ENCODE peak calls at places on chromosomes 6 and 20, in six cellular contexts. One of them, this sample, is unnamed.

GRCh38 chr6:119340766-119341487 is 8.6 kb downstream of the MAN1A1 start:
- DNase-seq in HCT116: no peak
- DNase-seq in PC-3: no peak
- DNase-seq in Peyer's patch: no peak
- DNase-seq in brain microvascular endothelial cell: no peak
- DNase-seq in CD4-positive, CD25-positive, alpha-beta regulatory T cell: no peak
- DNase-seq in this sample: no peak

GRCh38 chr6:48714286-48715049 is 603.5 kb upstream of the PTCHD4 start:
- DNase-seq in brain microvascular endothelial cell: no peak
- DNase-seq in PC-3: no peak
- DNase-seq in CD4-positive, CD25-positive, alpha-beta regulatory T cell: no peak
- DNase-seq in Peyer's patch: no peak
- DNase-seq in HCT116: no peak
- DNase-seq in this sample: no peak

GRCh38 chr6:34531580-34532201 is 24.4 kb downstream of the SPDEF start:
- DNase-seq in PC-3: no peak
- DNase-seq in HCT116: peak; percentile 19
- DNase-seq in CD4-positive, CD25-positive, alpha-beta regulatory T cell: peak; percentile 18
- DNase-seq in brain microvascular endothelial cell: peak; percentile 82
- DNase-seq in Peyer's patch: peak; percentile 47
- DNase-seq in this sample: no peak

GRCh38 chr6:134398453-134398852 is 80.5 kb upstream of the SGK1 start:
- DNase-seq in PC-3: peak; percentile 54
- DNase-seq in brain microvascular endothelial cell: no peak
- DNase-seq in HCT116: no peak
- DNase-seq in Peyer's patch: peak; percentile 21
- DNase-seq in CD4-positive, CD25-positive, alpha-beta regulatory T cell: no peak
- DNase-seq in this sample: no peak

GRCh38 chr20:21099653-21100589 is 6.2 kb downstream of the LINC00237 start:
- DNase-seq in brain microvascular endothelial cell: no peak
- DNase-seq in Peyer's patch: peak; percentile 51
- DNase-seq in PC-3: no peak
- DNase-seq in CD4-positive, CD25-positive, alpha-beta regulatory T cell: peak; percentile 39
- DNase-seq in HCT116: no peak
- DNase-seq in this sample: no peak

GRCh38 chr6:154806804-154807203 is 73.6 kb downstream of the SCAF8 start:
- DNase-seq in PC-3: no peak
- DNase-seq in Peyer's patch: no peak
- DNase-seq in HCT116: no peak
- DNase-seq in brain microvascular endothelial cell: no peak
- DNase-seq in CD4-positive, CD25-positive, alpha-beta regulatory T cell: no peak
- DNase-seq in this sample: no peak

GRCh38 chr6:11609324-11610071 is 71.9 kb downstream of the TMEM170B start:
- DNase-seq in brain microvascular endothelial cell: peak; percentile 95
- DNase-seq in CD4-positive, CD25-positive, alpha-beta regulatory T cell: no peak
- DNase-seq in Peyer's patch: no peak
- DNase-seq in HCT116: no peak
- DNase-seq in PC-3: peak; percentile 82
- DNase-seq in this sample: peak; percentile 77

GRCh38 chr6:131960371-131961133 is 9.4 kb upstream of the CCN2 start:
- DNase-seq in Peyer's patch: no peak
- DNase-seq in HCT116: no peak
- DNase-seq in brain microvascular endothelial cell: no peak
- DNase-seq in PC-3: peak; percentile 18
- DNase-seq in CD4-positive, CD25-positive, alpha-beta regulatory T cell: no peak
- DNase-seq in this sample: no peak

GRCh38 chr20:11807070-11807741 is 110.5 kb upstream of the BTBD3 start:
- DNase-seq in PC-3: peak; percentile 92
- DNase-seq in brain microvascular endothelial cell: peak; percentile 85
- DNase-seq in CD4-positive, CD25-positive, alpha-beta regulatory T cell: no peak
- DNase-seq in HCT116: no peak
- DNase-seq in Peyer's patch: no peak
- DNase-seq in this sample: peak; percentile 64

GRCh38 chr20:15900443-15900842 is 672.8 kb downstream of the KIF16B start:
- DNase-seq in PC-3: peak; percentile 83
- DNase-seq in Peyer's patch: no peak
- DNase-seq in HCT116: no peak
- DNase-seq in brain microvascular endothelial cell: peak; percentile 40
- DNase-seq in CD4-positive, CD25-positive, alpha-beta regulatory T cell: no peak
- DNase-seq in this sample: no peak

GRCh38 chr20:58135441-58136170 is 92.8 kb downstream of the ANKRD60 start:
- DNase-seq in brain microvascular endothelial cell: no peak
- DNase-seq in CD4-positive, CD25-positive, alpha-beta regulatory T cell: no peak
- DNase-seq in HCT116: no peak
- DNase-seq in PC-3: peak; percentile 87
- DNase-seq in Peyer's patch: no peak
- DNase-seq in this sample: peak; percentile 86

GRCh38 chr6:111113731-111114438 is 26.6 kb downstream of the SLC16A10 start:
- DNase-seq in Peyer's patch: no peak
- DNase-seq in brain microvascular endothelial cell: peak; percentile 81
- DNase-seq in HCT116: no peak
- DNase-seq in CD4-positive, CD25-positive, alpha-beta regulatory T cell: peak; percentile 37
- DNase-seq in PC-3: no peak
- DNase-seq in this sample: no peak

GRCh38 chr20:21522479-21523397 is 8.9 kb upstream of the NKX2-2 start:
- DNase-seq in PC-3: peak; percentile 44
- DNase-seq in CD4-positive, CD25-positive, alpha-beta regulatory T cell: no peak
- DNase-seq in brain microvascular endothelial cell: no peak
- DNase-seq in HCT116: no peak
- DNase-seq in Peyer's patch: no peak
- DNase-seq in this sample: no peak

GRCh38 chr6:33967966-33968724 is 164.3 kb upstream of the MLN start:
- DNase-seq in Peyer's patch: no peak
- DNase-seq in brain microvascular endothelial cell: no peak
- DNase-seq in HCT116: peak; percentile 13
- DNase-seq in PC-3: peak; percentile 37
- DNase-seq in CD4-positive, CD25-positive, alpha-beta regulatory T cell: no peak
- DNase-seq in this sample: no peak

GRCh38 chr20:37522258-37523011 is 1.4 kb downstream of the NNAT start:
- DNase-seq in brain microvascular endothelial cell: no peak
- DNase-seq in Peyer's patch: no peak
- DNase-seq in PC-3: no peak
- DNase-seq in HCT116: no peak
- DNase-seq in CD4-positive, CD25-positive, alpha-beta regulatory T cell: no peak
- DNase-seq in this sample: no peak

GRCh38 chr6:111646942-111647341 is 41.3 kb upstream of the TRAF3IP2 start:
- DNase-seq in Peyer's patch: no peak
- DNase-seq in CD4-positive, CD25-positive, alpha-beta regulatory T cell: no peak
- DNase-seq in HCT116: no peak
- DNase-seq in brain microvascular endothelial cell: no peak
- DNase-seq in PC-3: no peak
- DNase-seq in this sample: no peak

GRCh38 chr6:34147906-34148701 is 2.2 kb upstream of the GRM4 start:
- DNase-seq in HCT116: no peak
- DNase-seq in CD4-positive, CD25-positive, alpha-beta regulatory T cell: no peak
- DNase-seq in PC-3: no peak
- DNase-seq in brain microvascular endothelial cell: no peak
- DNase-seq in Peyer's patch: no peak
- DNase-seq in this sample: no peak

GRCh38 chr6:87825865-87826264 is 123.8 kb upstream of the AKIRIN2 start:
- DNase-seq in PC-3: no peak
- DNase-seq in Peyer's patch: no peak
- DNase-seq in brain microvascular endothelial cell: no peak
- DNase-seq in CD4-positive, CD25-positive, alpha-beta regulatory T cell: peak; percentile 22
- DNase-seq in HCT116: no peak
- DNase-seq in this sample: no peak

GRCh38 chr6:162184465-162184864 is 543.1 kb downstream of the PRKN start:
- DNase-seq in Peyer's patch: no peak
- DNase-seq in CD4-positive, CD25-positive, alpha-beta regulatory T cell: no peak
- DNase-seq in HCT116: no peak
- DNase-seq in brain microvascular endothelial cell: peak; percentile 89
- DNase-seq in PC-3: no peak
- DNase-seq in this sample: no peak

GRCh38 chr6:33168202-33168601 is 24.1 kb downstream of the COL11A2 start:
- DNase-seq in HCT116: no peak
- DNase-seq in CD4-positive, CD25-positive, alpha-beta regulatory T cell: no peak
- DNase-seq in brain microvascular endothelial cell: no peak
- DNase-seq in PC-3: no peak
- DNase-seq in Peyer's patch: no peak
- DNase-seq in this sample: no peak

DNA sequence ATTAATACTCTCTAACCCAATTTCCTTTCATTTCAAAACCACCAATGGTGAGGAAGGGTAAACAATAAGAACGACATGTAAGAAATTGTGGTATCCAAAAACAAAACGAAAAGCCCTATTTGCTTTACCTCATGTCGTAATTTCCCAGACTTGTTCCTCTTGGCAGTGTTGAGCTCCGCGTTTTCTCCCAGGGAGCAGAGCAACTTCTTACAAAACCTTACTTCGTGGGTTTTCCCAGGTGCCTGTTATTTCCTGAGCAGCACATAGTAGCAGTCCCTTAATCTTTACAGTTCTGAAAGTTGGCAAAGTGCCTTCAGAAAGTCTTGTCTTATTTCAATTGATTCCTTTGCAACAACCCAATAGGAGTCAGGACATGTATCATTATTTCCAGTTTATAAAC is 207.9 kb upstream of the MARCKS start:
- DNase-seq in HCT116: no peak
- DNase-seq in brain microvascular endothelial cell: no peak
- DNase-seq in Peyer's patch: no peak
- DNase-seq in PC-3: no peak
- DNase-seq in CD4-positive, CD25-positive, alpha-beta regulatory T cell: no peak
- DNase-seq in this sample: no peak
- H3K4me3 ChIP-seq in HCT116: no peak overlapping the region
- H3K4me3 ChIP-seq in brain microvascular endothelial cell: no peak overlapping the region
- H3K4me3 ChIP-seq in Peyer's patch: no peak overlapping the region
- H3K4me3 ChIP-seq in PC-3: no peak overlapping the region
- H3K4me3 ChIP-seq in CD4-positive, CD25-positive, alpha-beta regulatory T cell: no peak overlapping the region
- H3K4me3 ChIP-seq in this sample: no peak overlapping the region

DNA sequence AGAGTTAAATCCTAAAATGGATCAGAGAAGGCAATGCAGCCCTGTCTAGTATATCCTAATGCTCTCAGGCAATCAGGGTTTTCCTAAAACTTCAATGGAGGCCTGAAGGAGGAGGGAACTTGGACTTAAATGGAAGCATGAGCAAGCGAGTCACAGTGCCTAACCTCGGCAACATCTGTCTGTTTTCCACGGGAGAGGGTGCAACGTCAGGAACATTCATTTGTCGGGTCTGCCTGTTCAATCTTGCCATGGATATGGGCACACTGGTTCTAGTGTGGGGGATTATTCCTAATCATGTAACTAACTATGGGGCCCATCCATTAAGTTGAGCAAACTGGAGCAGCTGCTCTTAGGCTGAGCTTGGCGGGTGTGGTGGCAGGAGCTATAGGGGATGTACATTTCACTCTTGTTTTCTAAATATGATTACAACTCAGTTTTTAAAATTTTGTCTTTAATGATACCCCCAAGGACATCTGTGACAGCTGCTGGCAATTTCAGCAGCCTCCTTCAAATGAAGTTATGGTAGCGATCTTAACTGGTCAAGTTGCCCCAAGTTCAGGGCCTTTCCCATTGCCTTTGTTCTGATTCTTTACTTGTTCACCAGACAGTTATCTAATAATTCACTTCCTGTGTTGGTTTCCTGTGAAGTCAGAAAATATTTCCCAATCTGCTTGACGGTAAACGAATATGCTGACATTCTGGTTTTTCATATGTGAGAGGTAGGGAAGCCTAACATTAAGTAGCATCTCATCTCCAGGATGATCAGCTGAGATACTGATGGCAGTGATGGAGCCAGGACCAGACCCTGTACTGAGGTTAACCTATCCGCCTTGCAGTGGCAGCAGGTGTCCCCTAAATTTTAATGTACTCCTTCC is 21.6 kb downstream of the DSE start:
- DNase-seq in PC-3: peak; percentile 33
- DNase-seq in Peyer's patch: no peak
- DNase-seq in CD4-positive, CD25-positive, alpha-beta regulatory T cell: no peak
- DNase-seq in HCT116: no peak
- DNase-seq in brain microvascular endothelial cell: peak; percentile 45
- DNase-seq in this sample: no peak
- H3K4me3 ChIP-seq in PC-3: no peak overlapping the region
- H3K4me3 ChIP-seq in Peyer's patch: no peak overlapping the region
- H3K4me3 ChIP-seq in CD4-positive, CD25-positive, alpha-beta regulatory T cell: peak overlapping the region; percentile 28
- H3K4me3 ChIP-seq in HCT116: no peak overlapping the region
- H3K4me3 ChIP-seq in brain microvascular endothelial cell: no peak overlapping the region
- H3K4me3 ChIP-seq in this sample: no peak overlapping the region

DNA sequence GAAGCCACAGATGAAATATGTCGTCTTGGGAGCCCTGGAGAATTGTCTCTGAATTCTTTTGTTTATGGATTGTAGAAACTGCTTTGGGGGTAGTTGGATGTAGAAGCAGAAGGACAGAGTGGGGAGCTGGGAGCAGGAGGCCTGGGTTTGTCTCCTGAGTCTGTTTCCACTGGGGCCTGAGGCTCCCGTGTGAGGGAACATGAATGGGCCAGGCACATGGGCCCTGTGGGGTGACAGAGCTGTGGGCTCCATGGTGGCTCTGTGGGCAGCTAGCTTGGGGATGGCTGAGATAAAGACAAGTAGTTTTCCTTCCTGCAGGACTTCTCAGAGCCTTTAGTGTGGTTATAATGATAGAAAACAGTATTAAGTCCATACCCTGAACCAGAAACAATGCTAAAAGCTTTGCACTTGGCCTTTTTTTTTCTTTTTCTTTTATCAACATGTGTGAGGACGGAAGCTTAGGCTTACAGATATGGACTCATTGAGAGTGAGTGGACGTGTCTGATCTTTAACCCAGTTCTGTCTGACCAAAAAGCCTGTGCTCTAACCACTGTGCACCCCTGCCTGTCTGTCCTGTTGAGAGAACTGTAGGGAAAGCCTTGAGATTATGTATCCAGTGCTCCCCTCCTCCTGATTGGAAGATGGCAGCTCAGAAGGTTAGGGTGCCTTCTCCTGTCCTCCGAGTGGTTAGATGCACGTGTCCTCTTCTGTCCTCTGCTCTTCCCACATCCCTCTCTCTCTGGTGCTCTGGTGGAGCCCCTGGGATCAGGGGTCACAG is 98.3 kb downstream of the CDH26 start:
- DNase-seq in brain microvascular endothelial cell: no peak
- DNase-seq in CD4-positive, CD25-positive, alpha-beta regulatory T cell: no peak
- DNase-seq in HCT116: no peak
- DNase-seq in Peyer's patch: no peak
- DNase-seq in PC-3: no peak
- DNase-seq in this sample: no peak
- H3K4me3 ChIP-seq in brain microvascular endothelial cell: no peak overlapping the region
- H3K4me3 ChIP-seq in CD4-positive, CD25-positive, alpha-beta regulatory T cell: peak overlapping the region; percentile 85
- H3K4me3 ChIP-seq in HCT116: no peak overlapping the region
- H3K4me3 ChIP-seq in Peyer's patch: no peak overlapping the region
- H3K4me3 ChIP-seq in PC-3: no peak overlapping the region
- H3K4me3 ChIP-seq in this sample: no peak overlapping the region

GRCh38 chr6:3075522-3076113 is 7.3 kb downstream of the RIPK1 start:
- DNase-seq in HCT116: no peak
- DNase-seq in brain microvascular endothelial cell: no peak
- DNase-seq in PC-3: peak; percentile 12
- DNase-seq in Peyer's patch: no peak
- DNase-seq in CD4-positive, CD25-positive, alpha-beta regulatory T cell: no peak
- DNase-seq in this sample: no peak
- H3K4me3 ChIP-seq in HCT116: no peak overlapping the region
- H3K4me3 ChIP-seq in brain microvascular endothelial cell: no peak overlapping the region
- H3K4me3 ChIP-seq in PC-3: no peak overlapping the region
- H3K4me3 ChIP-seq in Peyer's patch: no peak overlapping the region
- H3K4me3 ChIP-seq in CD4-positive, CD25-positive, alpha-beta regulatory T cell: peak overlapping the region; percentile 60
- H3K4me3 ChIP-seq in this sample: no peak overlapping the region

GRCh38 chr6:1596088-1596852 is 13.4 kb upstream of the FOXC1 start:
- DNase-seq in CD4-positive, CD25-positive, alpha-beta regulatory T cell: peak; percentile 65
- DNase-seq in brain microvascular endothelial cell: no peak
- DNase-seq in Peyer's patch: peak; percentile 48
- DNase-seq in HCT116: no peak
- DNase-seq in PC-3: peak; percentile 66
- DNase-seq in this sample: peak; percentile 61
- H3K4me3 ChIP-seq in CD4-positive, CD25-positive, alpha-beta regulatory T cell: no peak overlapping the region
- H3K4me3 ChIP-seq in brain microvascular endothelial cell: no peak overlapping the region
- H3K4me3 ChIP-seq in Peyer's patch: no peak overlapping the region
- H3K4me3 ChIP-seq in HCT116: no peak overlapping the region
- H3K4me3 ChIP-seq in PC-3: peak overlapping the region; percentile 34
- H3K4me3 ChIP-seq in this sample: no peak overlapping the region

GRCh38 chr6:43909474-43910148 is 139.6 kb downstream of the VEGFA start:
- DNase-seq in HCT116: no peak
- DNase-seq in PC-3: no peak
- DNase-seq in brain microvascular endothelial cell: no peak
- DNase-seq in Peyer's patch: no peak
- DNase-seq in CD4-positive, CD25-positive, alpha-beta regulatory T cell: no peak
- DNase-seq in this sample: no peak
- H3K4me3 ChIP-seq in HCT116: no peak overlapping the region
- H3K4me3 ChIP-seq in PC-3: no peak overlapping the region
- H3K4me3 ChIP-seq in brain microvascular endothelial cell: no peak overlapping the region
- H3K4me3 ChIP-seq in Peyer's patch: no peak overlapping the region
- H3K4me3 ChIP-seq in CD4-positive, CD25-positive, alpha-beta regulatory T cell: no peak overlapping the region
- H3K4me3 ChIP-seq in this sample: no peak overlapping the region

This sample was measured in PC-9.